ENCODE peak calls at places on chromosomes 11 and 22, in ten cellular contexts. S, C, P, K, G, D, R, O, Z and X are unnamed samples.

GRCh38 chr11:12220305-12220704 is 109.9 kb downstream of the MICAL2 start:
- DNase-seq in S (no peak), C (no peak), P (no peak), K (no peak), G (peak; percentile 81), D (no peak), R (no peak), O (no peak), Z (no peak), X (no peak)

GRCh38 chr22:39367040-39367439 is 17.2 kb downstream of the SYNGR1 start:
- DNase-seq in S (no peak), C (no peak), P (no peak), K (no peak), G (no peak), D (no peak), R (no peak), O (no peak), Z (no peak), X (peak; percentile 42)

GRCh38 chr22:37824674-37825641 is 1.8 kb downstream of the GALR3 start:
- DNase-seq in S (no peak), C (peak; percentile 63), P (no peak), K (peak; percentile 60), G (no peak), D (no peak), R (no peak), O (no peak), Z (no peak), X (peak; percentile 67)

GRCh38 chr11:69654001-69654659 is 13.2 kb downstream of the CCND1 start:
- DNase-seq in S (no peak), C (no peak), P (no peak), K (no peak), G (no peak), D (no peak), R (no peak), O (peak; percentile 38), Z (no peak), X (no peak)

GRCh38 chr11:6219359-6219758 is 14.0 kb downstream of the C11orf42 start:
- DNase-seq in S (no peak), C (no peak), P (peak; percentile 96), K (no peak), G (peak; percentile 89), D (no peak), R (peak; percentile 83), O (no peak), Z (peak; percentile 56), X (peak; percentile 93)

GRCh38 chr11:113881856-113882255 is 6.5 kb upstream of the USP28 start:
- DNase-seq in S (no peak), C (no peak), P (no peak), K (no peak), G (no peak), D (no peak), R (no peak), O (no peak), Z (peak; percentile 52), X (peak; percentile 69)

GRCh38 chr22:31829505-31829904 is 75.7 kb downstream of the DEPDC5 start:
- DNase-seq in S (no peak), C (no peak), P (peak; percentile 96), K (peak; percentile 23), G (peak; percentile 83), D (no peak), R (peak; percentile 85), O (peak; percentile 19), Z (peak; percentile 72), X (peak; percentile 93)

GRCh38 chr11:10622957-10623787 is 54.7 kb upstream of the LYVE1 start:
- DNase-seq in S (no peak), C (no peak), P (no peak), K (no peak), G (no peak), D (peak; percentile 50), R (no peak), O (no peak), Z (no peak), X (peak; percentile 33)

GRCh38 chr11:126973051-126973450 is 27.5 kb downstream of the KIRREL3 start:
- DNase-seq in S (no peak), C (no peak), P (no peak), K (no peak), G (no peak), D (no peak), R (no peak), O (no peak), Z (no peak), X (no peak)

GRCh38 chr11:27882066-27882697 is 181.9 kb upstream of the BDNF start:
- DNase-seq in S (no peak), C (no peak), P (no peak), K (no peak), G (no peak), D (no peak), R (no peak), O (no peak), Z (no peak), X (no peak)

GRCh38 chr11:30046211-30046945 is 29.5 kb upstream of the KCNA4 start:
- DNase-seq in S (no peak), C (peak; percentile 52), P (no peak), K (no peak), G (no peak), D (no peak), R (no peak), O (no peak), Z (no peak), X (no peak)

GRCh38 chr22:27662359-27663030 is 139.1 kb downstream of the MN1 start:
- DNase-seq in S (no peak), C (no peak), P (no peak), K (no peak), G (peak; percentile 90), D (peak; percentile 37), R (no peak), O (no peak), Z (no peak), X (no peak)

GRCh38 chr11:6405039-6405667 is 13.7 kb downstream of the APBB1 start:
- DNase-seq in S (no peak), C (peak; percentile 92), P (no peak), K (no peak), G (peak; percentile 12), D (no peak), R (no peak), O (no peak), Z (no peak), X (no peak)

GRCh38 chr22:28710889-28711285 is 30.7 kb downstream of the CHEK2 start:
- DNase-seq in S (no peak), C (no peak), P (peak; percentile 60), K (no peak), G (peak; percentile 44), D (no peak), R (no peak), O (no peak), Z (no peak), X (no peak)

GRCh38 chr22:28714043-28714442 is 27.6 kb downstream of the CHEK2 start:
- DNase-seq in S (no peak), C (no peak), P (peak; percentile 36), K (no peak), G (no peak), D (no peak), R (no peak), O (no peak), Z (no peak), X (no peak)

GRCh38 chr22:28710112-28710888 is 30.7 kb upstream of the TTC28 start:
- DNase-seq in S (no peak), C (no peak), P (peak; percentile 85), K (no peak), G (peak; percentile 88), D (no peak), R (peak; percentile 55), O (no peak), Z (no peak), X (peak; percentile 78)

GRCh38 chr22:28711341-28711740 is 30.3 kb downstream of the CHEK2 start:
- DNase-seq in S (no peak), C (no peak), P (no peak), K (no peak), G (no peak), D (no peak), R (no peak), O (no peak), Z (no peak), X (no peak)

GRCh38 chr22:28711820-28712777 is 29.5 kb downstream of the CHEK2 start:
- DNase-seq in S (no peak), C (no peak), P (peak; percentile 98), K (no peak), G (peak; percentile 88), D (no peak), R (peak; percentile 80), O (no peak), Z (peak; percentile 89), X (peak; percentile 94)
- TF ChIP-seq CTCF in S (no peak), C (no peak), P (peak; percentile 41), K (no peak), G (peak; percentile 30), D (no peak), R (no peak), O (no peak), Z (no peak), X (no peak)

GRCh38 chr11:61577383-61578118 is 3.3 kb downstream of the SYT7 start:
- DNase-seq in S (no peak), C (peak; percentile 61), P (peak; percentile 33), K (no peak), G (no peak), D (no peak), R (no peak), O (no peak), Z (no peak), X (no peak)
- TF ChIP-seq CTCF in S (no peak), C (no peak), P (peak; percentile 51), K (no peak), G (peak; percentile 36), D (no peak), R (no peak), O (no peak), Z (peak; percentile 28), X (no peak)

DNA sequence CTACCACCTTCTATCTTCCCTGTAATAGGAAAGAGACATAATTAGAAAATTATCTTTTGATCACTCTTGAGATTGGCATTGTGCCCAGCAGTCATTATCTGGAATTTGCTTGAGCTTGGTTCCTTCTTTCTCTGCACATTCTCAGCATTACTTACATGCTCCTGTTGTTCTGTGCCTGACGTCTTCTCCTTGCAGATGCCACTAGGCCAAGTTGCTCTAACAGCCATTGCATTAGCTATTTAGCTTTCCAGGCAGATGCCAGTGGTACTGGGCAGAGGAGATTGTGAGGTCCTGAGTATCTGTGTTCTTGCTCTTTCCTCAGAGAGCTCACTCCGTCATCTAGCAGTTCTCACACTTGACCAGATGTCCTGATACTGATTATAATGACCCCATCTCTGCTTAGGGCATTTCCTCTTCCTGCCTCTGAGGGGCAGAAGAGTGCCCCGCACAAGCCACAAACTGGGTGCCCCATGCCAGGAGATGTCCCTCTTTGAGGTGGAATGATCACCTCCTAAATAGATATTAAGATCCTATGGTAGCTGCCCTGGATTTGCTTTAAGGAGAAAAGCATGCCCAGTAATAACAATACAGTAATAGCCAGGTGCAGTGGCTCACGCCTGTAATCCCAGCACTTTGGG is 30.7 kb downstream of the ARHGAP1 start:
- DNase-seq in S (no peak), C (no peak), P (no peak), K (no peak), G (no peak), D (no peak), R (no peak), O (no peak), Z (no peak), X (no peak)
- TF ChIP-seq CTCF in S (no peak), C (no peak), P (peak; percentile 37), K (peak; percentile 26), G (peak; percentile 30), D (no peak), R (peak; percentile 64), O (no peak), Z (peak; percentile 23), X (peak; percentile 39)

DNA sequence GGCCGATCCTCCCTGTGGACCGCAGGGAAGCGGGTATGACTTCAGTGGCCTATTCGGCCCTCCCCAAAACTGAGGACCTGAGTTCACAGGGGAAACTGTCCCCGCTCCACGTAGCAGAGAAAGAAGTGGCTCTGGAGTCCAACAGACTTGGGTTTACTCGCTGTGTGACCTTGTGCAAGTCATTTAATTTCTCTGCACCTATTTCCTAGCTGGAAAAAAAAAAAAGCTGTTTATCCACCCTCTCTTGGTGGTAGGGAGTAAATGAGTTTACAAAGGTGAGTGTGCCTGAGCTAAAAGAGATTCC is 2.2 kb downstream of the SPON1 start:
- DNase-seq in S (no peak), C (no peak), P (no peak), K (no peak), G (no peak), D (no peak), R (no peak), O (no peak), Z (no peak), X (no peak)
- TF ChIP-seq CTCF in S (no peak), C (no peak), P (no peak), K (no peak), G (no peak), D (no peak), R (no peak), O (no peak), Z (no peak), X (no peak)